ENCODE peak calls at places on chromosomes 7 and 10, in ten cellular contexts. S, U, R, Z, P, N, Y, G, I and O are unnamed samples.

GRCh38 chr7:151340794-151341356 is 737 bp upstream of the NUB1 start:
- DNase-seq in S (no peak), U (no peak), R (no peak), Z (no peak), P (no peak), N (no peak), Y (no peak), G (no peak), I (no peak), O (no peak)

GRCh38 chr7:65967361-65968155 is 14.5 kb downstream of the GUSB start:
- DNase-seq in S (no peak), U (no peak), R (no peak), Z (peak), P (no peak), N (no peak), Y (peak), G (no peak), I (no peak), O (no peak)

GRCh38 chr10:83984256-83984640 is 155.1 kb upstream of the GHITM start:
- DNase-seq in S (no peak), U (no peak), R (no peak), Z (no peak), P (no peak), N (no peak), Y (no peak), G (no peak), I (no peak), O (no peak)

GRCh38 chr10:31620236-31621151 is 301.5 kb downstream of the ZEB1 start:
- DNase-seq in S (no peak), U (peak), R (peak), Z (peak), P (peak), N (no peak), Y (no peak), G (no peak), I (peak), O (peak)

GRCh38 chr10:6743291-6743849 is 163.3 kb upstream of the PRKCQ start:
- DNase-seq in S (no peak), U (no peak), R (no peak), Z (no peak), P (peak), N (no peak), Y (no peak), G (no peak), I (no peak), O (no peak)

GRCh38 chr7:91043924-91044660 is 220.1 kb upstream of the FZD1 start:
- DNase-seq in S (no peak), U (no peak), R (no peak), Z (no peak), P (no peak), N (no peak), Y (no peak), G (no peak), I (no peak), O (no peak)

GRCh38 chr10:59839576-59839975 is 66.8 kb downstream of the CCDC6 start:
- DNase-seq in S (peak), U (no peak), R (no peak), Z (no peak), P (no peak), N (peak), Y (no peak), G (no peak), I (no peak), O (no peak)

GRCh38 chr7:120402368-120402767 is 129.4 kb downstream of the KCND2 start:
- DNase-seq in S (no peak), U (no peak), R (no peak), Z (no peak), P (no peak), N (peak), Y (no peak), G (no peak), I (no peak), O (no peak)

GRCh38 chr7:16267953-16268820 is 153.2 kb downstream of the CRPPA start:
- DNase-seq in S (no peak), U (no peak), R (no peak), Z (no peak), P (no peak), N (no peak), Y (no peak), G (no peak), I (no peak), O (no peak)

GRCh38 chr10:52644678-52645434 is 127.7 kb downstream of the MBL2 start:
- DNase-seq in S (no peak), U (no peak), R (no peak), Z (no peak), P (peak), N (peak), Y (no peak), G (peak), I (peak), O (no peak)

GRCh38 chr7:155001756-155002410 is 1.0 kb downstream of the PAXIP1 start:
- DNase-seq in S (no peak), U (no peak), R (no peak), Z (no peak), P (no peak), N (peak), Y (no peak), G (no peak), I (no peak), O (no peak)

GRCh38 chr10:132243141-132243540 is 56.4 kb downstream of the DPYSL4 start:
- DNase-seq in S (no peak), U (no peak), R (no peak), Z (no peak), P (no peak), N (no peak), Y (no peak), G (no peak), I (no peak), O (no peak)

GRCh38 chr7:44086627-44087026 is 4.3 kb upstream of the POLM start:
- DNase-seq in S (no peak), U (no peak), R (no peak), Z (no peak), P (no peak), N (no peak), Y (no peak), G (no peak), I (no peak), O (no peak)

GRCh38 chr10:9018161-9018843 is 963.8 kb downstream of the GATA3 start:
- DNase-seq in S (no peak), U (no peak), R (no peak), Z (no peak), P (no peak), N (no peak), Y (no peak), G (no peak), I (no peak), O (no peak)

GRCh38 chr10:63042256-63042655 is 90.9 kb upstream of the NRBF2 start:
- DNase-seq in S (no peak), U (no peak), R (no peak), Z (no peak), P (peak), N (no peak), Y (no peak), G (no peak), I (no peak), O (no peak)

GRCh38 chr7:108253275-108254044 is 123.3 kb upstream of the LAMB4 start:
- DNase-seq in S (no peak), U (no peak), R (no peak), Z (no peak), P (no peak), N (peak), Y (no peak), G (no peak), I (no peak), O (no peak)

GRCh38 chr10:54614062-54614461 is 187.0 kb downstream of the PCDH15 start:
- DNase-seq in S (no peak), U (no peak), R (no peak), Z (no peak), P (no peak), N (no peak), Y (no peak), G (no peak), I (no peak), O (no peak)

GRCh38 chr10:24723788-24724380 is at the start of gene ARHGAP21:
- DNase-seq in S (no peak), U (peak), R (peak), Z (peak), P (peak), N (peak), Y (peak), G (no peak), I (peak), O (peak)

GRCh38 chr10:112756118-112756512 is 193.9 kb upstream of the TCF7L2 start:
- DNase-seq in S (no peak), U (no peak), R (no peak), Z (no peak), P (no peak), N (no peak), Y (no peak), G (no peak), I (no peak), O (no peak)

GRCh38 chr10:118956253-118957140 is 73.0 kb upstream of the NANOS1 start:
- DNase-seq in S (no peak), U (peak), R (no peak), Z (no peak), P (no peak), N (no peak), Y (no peak), G (no peak), I (no peak), O (peak)

GRCh38 chr10:8051109-8051781 is 3.2 kb upstream of the GATA3 start:
- DNase-seq in S (no peak), U (no peak), R (no peak), Z (peak), P (peak), N (no peak), Y (no peak), G (no peak), I (no peak), O (no peak)

GRCh38 chr7:111438369-111439289 is 123.7 kb downstream of the IMMP2L start:
- DNase-seq in S (peak), U (no peak), R (no peak), Z (no peak), P (peak), N (peak), Y (no peak), G (no peak), I (no peak), O (no peak)

GRCh38 chr7:133775201-133775600 is 351.9 kb upstream of the LRGUK start:
- DNase-seq in S (no peak), U (no peak), R (no peak), Z (no peak), P (no peak), N (no peak), Y (no peak), G (no peak), I (no peak), O (no peak)

GRCh38 chr7:30366606-30367005 is 82.2 kb downstream of the ZNRF2 start:
- DNase-seq in S (no peak), U (no peak), R (no peak), Z (no peak), P (no peak), N (peak), Y (no peak), G (no peak), I (no peak), O (no peak)

GRCh38 chr7:30367561-30367960 is 83.2 kb downstream of the ZNRF2 start:
- DNase-seq in S (no peak), U (no peak), R (no peak), Z (no peak), P (no peak), N (no peak), Y (no peak), G (no peak), I (no peak), O (no peak)

GRCh38 chr7:30365626-30366025 is 81.2 kb downstream of the ZNRF2 start:
- DNase-seq in S (no peak), U (no peak), R (no peak), Z (no peak), P (no peak), N (no peak), Y (no peak), G (no peak), I (no peak), O (no peak)

GRCh38 chr7:30363778-30364563 is 79.6 kb downstream of the ZNRF2 start:
- DNase-seq in S (no peak), U (no peak), R (no peak), Z (no peak), P (no peak), N (no peak), Y (no peak), G (no peak), I (no peak), O (no peak)

DNA sequence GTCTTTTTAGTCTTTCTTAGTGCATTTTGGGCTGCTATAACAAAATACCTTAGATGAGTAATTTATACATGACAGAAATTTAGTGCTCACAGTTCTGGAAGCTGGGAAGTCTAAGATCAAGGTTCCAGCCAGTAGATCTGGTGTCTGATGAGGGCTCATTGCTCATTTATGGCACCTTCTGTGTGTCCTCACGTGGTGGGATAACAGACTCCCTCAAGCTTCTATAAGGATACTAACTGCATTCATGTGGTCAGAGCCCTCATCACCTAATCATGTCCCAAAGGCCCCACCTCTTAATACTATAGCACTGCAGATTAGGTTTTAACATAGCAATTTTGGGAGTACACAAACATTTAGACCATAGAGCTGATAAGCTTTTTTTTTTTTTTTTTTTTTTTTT is 80.4 kb downstream of the ZNRF2 start:
- DNase-seq in S (no peak), U (no peak), R (no peak), Z (no peak), P (no peak), N (no peak), Y (no peak), G (no peak), I (no peak), O (no peak)
- H3K27ac ChIP-seq in S (no peak), U (no peak), R (no peak), Z (no peak), P (no peak), N (no peak), Y (no peak), G (no peak), I (no peak), O (no peak)

GRCh38 chr10:93746844-93747284 is 10.9 kb upstream of the LGI1 start:
- DNase-seq in S (peak), U (no peak), R (no peak), Z (no peak), P (peak), N (peak), Y (no peak), G (peak), I (peak), O (no peak)

GRCh38 chr10:93751074-93751572 is 6.6 kb upstream of the LGI1 start:
- DNase-seq in S (no peak), U (no peak), R (no peak), Z (no peak), P (peak), N (no peak), Y (no peak), G (no peak), I (no peak), O (no peak)

GRCh38 chr10:93752761-93753160 is 5.0 kb upstream of the LGI1 start:
- DNase-seq in S (no peak), U (no peak), R (no peak), Z (no peak), P (peak), N (peak), Y (no peak), G (peak), I (no peak), O (no peak)

GRCh38 chr10:93751832-93752231 is 5.9 kb upstream of the LGI1 start:
- DNase-seq in S (no peak), U (no peak), R (no peak), Z (no peak), P (peak), N (peak), Y (no peak), G (peak), I (peak), O (no peak)

GRCh38 chr10:93749218-93749799 is 8.4 kb upstream of the LGI1 start:
- DNase-seq in S (no peak), U (no peak), R (no peak), Z (no peak), P (peak), N (no peak), Y (no peak), G (no peak), I (no peak), O (no peak)
- H3K27ac ChIP-seq in S (no peak), U (no peak), R (no peak), Z (peak), P (peak), N (no peak), Y (no peak), G (no peak), I (no peak), O (no peak)

GRCh38 chr7:105682331-105683070 is 101.2 kb upstream of the EFCAB10 start:
- DNase-seq in S (no peak), U (no peak), R (no peak), Z (no peak), P (no peak), N (peak), Y (no peak), G (no peak), I (no peak), O (no peak)

GRCh38 chr7:105677395-105677701 is 96.1 kb upstream of the EFCAB10 start:
- DNase-seq in S (no peak), U (no peak), R (no peak), Z (no peak), P (no peak), N (no peak), Y (no peak), G (no peak), I (no peak), O (no peak)

GRCh38 chr7:105678811-105679495 is 97.7 kb upstream of the EFCAB10 start:
- DNase-seq in S (no peak), U (peak), R (peak), Z (peak), P (peak), N (peak), Y (peak), G (no peak), I (peak), O (peak)

GRCh38 chr7:105677803-105678583 is 96.7 kb upstream of the EFCAB10 start:
- DNase-seq in S (no peak), U (no peak), R (peak), Z (no peak), P (no peak), N (no peak), Y (no peak), G (no peak), I (no peak), O (no peak)

GRCh38 chr7:105680505-105681187 is 99.4 kb upstream of the EFCAB10 start:
- DNase-seq in S (no peak), U (peak), R (peak), Z (peak), P (no peak), N (no peak), Y (peak), G (no peak), I (peak), O (no peak)
- H3K27ac ChIP-seq in S (no peak), U (no peak), R (no peak), Z (peak), P (no peak), N (no peak), Y (peak), G (no peak), I (peak), O (peak)

GRCh38 chr7:706721-707120 is 19.8 kb upstream of the DNAAF5 start:
- DNase-seq in S (no peak), U (no peak), R (no peak), Z (peak), P (no peak), N (no peak), Y (peak), G (no peak), I (no peak), O (no peak)
- H3K27ac ChIP-seq in S (no peak), U (no peak), R (peak), Z (no peak), P (no peak), N (no peak), Y (no peak), G (no peak), I (no peak), O (no peak)

GRCh38 chr10:22631646-22632278 is 82.6 kb downstream of the PIP4K2A start:
- DNase-seq in S (no peak), U (no peak), R (no peak), Z (no peak), P (no peak), N (no peak), Y (no peak), G (no peak), I (no peak), O (no peak)
- H3K27ac ChIP-seq in S (no peak), U (no peak), R (peak), Z (no peak), P (no peak), N (no peak), Y (peak), G (no peak), I (no peak), O (peak)